ENCODE peak calls at places on chromosome 12, in nine cellular contexts. D is Peyer's patch, Z is transverse colon, X is nephron progenitor cell, I is HL-60, C is omental fat pad, V is right lobe of liver, L is GM12865, K is activated B cell treated with CpG ODN at 0.5 μM for 24 hours. F is an unnamed sample.

GRCh38 chr12:45991289-45992249 is 1.2 kb upstream of the SCAF11 start:
- DNase-seq in D (peak; percentile 74), Z (peak; percentile 77), X (peak; percentile 68), I (peak; percentile 91), C (peak; percentile 36), V (peak; percentile 86), L (peak; percentile 89), K (peak; percentile 53), F (peak; percentile 56)

GRCh38 chr12:109820921-109821381 is 12.2 kb downstream of the TRPV4 start:
- DNase-seq in D (no peak), Z (no peak), X (no peak), I (no peak), C (no peak), V (no peak), L (no peak), K (no peak), F (no peak)

GRCh38 chr12:47190271-47190750 is 110.6 kb upstream of the AMIGO2 start:
- DNase-seq in D (no peak), Z (no peak), X (no peak), I (peak; percentile 9), C (no peak), V (no peak), L (peak; percentile 11), K (no peak), F (peak; percentile 42)

GRCh38 chr12:129659927-129660326 is 243.9 kb downstream of the TMEM132D start:
- DNase-seq in D (no peak), Z (peak; percentile 15), X (no peak), I (no peak), C (no peak), V (no peak), L (no peak), K (no peak), F (no peak)

GRCh38 chr12:12415886-12416285 is 59.0 kb downstream of the BORCS5 start:
- DNase-seq in D (no peak), Z (no peak), X (no peak), I (no peak), C (no peak), V (no peak), L (no peak), K (no peak), F (no peak)

GRCh38 chr12:124369055-124369900 is 74.4 kb downstream of the RFLNA start:
- DNase-seq in D (peak; percentile 20), Z (peak; percentile 86), X (no peak), I (no peak), C (peak; percentile 52), V (peak; percentile 97), L (no peak), K (no peak), F (peak; percentile 85)

GRCh38 chr12:88960213-88960878 is 380.1 kb upstream of the KITLG start:
- DNase-seq in D (no peak), Z (no peak), X (no peak), I (no peak), C (no peak), V (no peak), L (no peak), K (no peak), F (no peak)

GRCh38 chr12:65532744-65533143 is 254.3 kb downstream of the MSRB3 start:
- DNase-seq in D (no peak), Z (no peak), X (no peak), I (no peak), C (no peak), V (no peak), L (no peak), K (no peak), F (peak; percentile 51)

GRCh38 chr12:13152281-13152680 is 44.2 kb upstream of the EMP1 start:
- DNase-seq in D (no peak), Z (no peak), X (no peak), I (no peak), C (no peak), V (no peak), L (no peak), K (no peak), F (no peak)

GRCh38 chr12:21697829-21698630 is 40.4 kb upstream of the LDHB start:
- DNase-seq in D (no peak), Z (no peak), X (no peak), I (no peak), C (no peak), V (no peak), L (peak; percentile 20), K (no peak), F (no peak)

GRCh38 chr12:63276537-63277365 is 125.8 kb upstream of the AVPR1A start:
- DNase-seq in D (no peak), Z (no peak), X (peak; percentile 52), I (peak; percentile 33), C (no peak), V (peak; percentile 73), L (peak; percentile 59), K (no peak), F (peak; percentile 78)

GRCh38 chr12:48943221-48943620 is 14.1 kb downstream of the ARF3 start:
- DNase-seq in D (no peak), Z (no peak), X (no peak), I (no peak), C (no peak), V (no peak), L (no peak), K (no peak), F (no peak)
- TF ChIP-seq CTCF in D (no peak), Z (no peak), X (no peak), I (no peak), C (no peak), V (no peak), L (no peak), K (no peak), F (no peak)

GRCh38 chr12:56321027-56321426 is 5.2 kb upstream of the CNPY2 start:
- DNase-seq in D (no peak), Z (no peak), X (no peak), I (no peak), C (no peak), V (no peak), L (no peak), K (no peak), F (no peak)

GRCh38 chr12:56317675-56318074 is 1.9 kb upstream of the CNPY2 start:
- DNase-seq in D (no peak), Z (no peak), X (no peak), I (no peak), C (no peak), V (no peak), L (no peak), K (no peak), F (no peak)

GRCh38 chr12:56311003-56311402 is 4.8 kb downstream of the CNPY2 start:
- DNase-seq in D (no peak), Z (no peak), X (no peak), I (no peak), C (no peak), V (no peak), L (no peak), K (no peak), F (no peak)

GRCh38 chr12:56315256-56315625 is 547 bp downstream of the CNPY2 start:
- DNase-seq in D (no peak), Z (peak; percentile 24), X (peak; percentile 25), I (no peak), C (no peak), V (no peak), L (no peak), K (no peak), F (no peak)

GRCh38 chr12:56315626-56316473 is at the start of gene CNPY2:
- DNase-seq in D (peak; percentile 98), Z (peak; percentile 96), X (peak; percentile 95), I (peak; percentile 96), C (peak; percentile 94), V (peak; percentile 98), L (peak; percentile 100), K (peak; percentile 85), F (peak; percentile 98)
- TF ChIP-seq CTCF in D (no peak), Z (peak; percentile 34), X (no peak), I (no peak), C (no peak), V (peak; percentile 5), L (peak; percentile 13), K (no peak), F (no peak)

DNA sequence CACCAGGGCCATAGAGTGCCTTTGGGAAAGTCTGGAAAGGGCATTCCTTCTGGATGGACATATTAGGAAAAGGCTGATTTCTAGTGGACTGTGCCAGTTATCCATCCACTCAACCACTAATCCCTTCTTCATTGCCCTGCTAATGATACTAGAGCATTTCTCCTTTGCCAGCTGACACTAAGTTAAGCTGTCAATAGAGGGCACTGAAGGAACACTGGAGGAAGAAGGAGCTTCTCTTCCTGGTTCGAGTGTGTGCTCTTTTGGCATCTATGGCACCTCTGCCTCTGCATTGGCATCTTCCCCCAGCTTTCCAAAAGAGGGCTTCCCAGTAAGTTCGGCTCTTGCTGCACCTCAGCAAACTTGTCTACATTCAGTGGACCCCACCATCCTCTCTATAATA is 165.4 kb downstream of the DERA start:
- DNase-seq in D (no peak), Z (no peak), X (peak; percentile 2), I (peak; percentile 59), C (no peak), V (no peak), L (peak; percentile 35), K (no peak), F (peak; percentile 34)
- TF ChIP-seq CTCF in D (no peak), Z (no peak), X (peak; percentile 40), I (peak; percentile 53), C (no peak), V (peak; percentile 36), L (peak; percentile 42), K (no peak), F (peak; percentile 38)

DNA sequence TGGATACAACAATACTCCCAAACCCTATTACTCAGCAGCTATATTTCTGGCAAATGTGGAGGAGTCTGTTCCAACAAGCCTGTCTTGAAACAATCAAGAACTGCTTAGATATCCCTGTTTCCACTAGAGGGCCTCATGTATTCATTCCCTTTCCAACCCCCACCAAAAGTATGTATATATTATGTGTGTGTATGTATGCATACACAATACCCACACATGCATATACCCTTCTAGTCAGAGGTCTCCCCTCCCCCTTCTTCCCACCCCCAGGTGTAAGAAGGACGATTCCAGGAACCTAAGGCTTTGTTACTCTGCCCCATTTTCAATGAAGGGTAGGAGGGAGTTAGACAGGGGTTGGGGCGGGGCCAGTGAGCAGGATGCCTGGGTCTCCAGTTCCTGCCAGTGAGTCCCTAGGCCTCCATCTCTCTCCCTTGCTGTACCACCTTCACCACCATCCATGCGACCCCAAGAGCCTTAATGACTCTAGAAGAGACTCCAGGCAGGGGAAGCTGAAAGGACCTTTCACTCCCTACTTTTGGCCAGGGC is at the start of gene DGKA:
- DNase-seq in D (peak; percentile 87), Z (peak; percentile 73), X (peak; percentile 20), I (peak; percentile 56), C (no peak), V (no peak), L (peak; percentile 73), K (peak; percentile 32), F (peak; percentile 62)
- TF ChIP-seq CTCF in D (peak; percentile 52), Z (peak; percentile 80), X (peak; percentile 50), I (peak; percentile 88), C (no peak), V (peak; percentile 48), L (peak; percentile 62), K (no peak), F (peak; percentile 55)

F was measured in Calu3.